ENCODE peak calls at places on chromosome X, in seven cellular contexts. C, Y, K, Q, G, N and O are unnamed samples.

GRCh38 chrX:7191681-7192110 is 43.7 kb upstream of the PUDP start:
- DNase-seq in C (peak; percentile 21), Y (peak; percentile 4), K (no peak), Q (no peak), G (peak; percentile 5), N (no peak), O (no peak)

GRCh38 chrX:28591542-28591941 is 4.3 kb downstream of the IL1RAPL1 start:
- DNase-seq in C (peak; percentile 41), Y (no peak), K (no peak), Q (no peak), G (no peak), N (no peak), O (no peak)

GRCh38 chrX:107562482-107562881 is 65.8 kb upstream of the PRPS1 start:
- DNase-seq in C (peak; percentile 41), Y (no peak), K (peak; percentile 69), Q (peak; percentile 87), G (peak; percentile 88), N (no peak), O (no peak)

GRCh38 chrX:29229802-29230201 is 642.6 kb downstream of the IL1RAPL1 start:
- DNase-seq in C (peak; percentile 78), Y (no peak), K (no peak), Q (peak; percentile 33), G (peak; percentile 59), N (no peak), O (no peak)

GRCh38 chrX:31333181-31333831 is 261.5 kb upstream of the FTHL17 start:
- DNase-seq in C (peak; percentile 11), Y (no peak), K (no peak), Q (peak; percentile 48), G (peak; percentile 84), N (no peak), O (peak; percentile 15)

GRCh38 chrX:45515262-45516215 is 314.9 kb upstream of the DIPK2B start:
- DNase-seq in C (peak; percentile 97), Y (peak; percentile 95), K (peak; percentile 80), Q (peak; percentile 91), G (peak; percentile 92), N (peak; percentile 78), O (peak; percentile 77)

GRCh38 chrX:154010330-154011087 is 9.2 kb downstream of the IRAK1 start:
- DNase-seq in C (no peak), Y (peak; percentile 21), K (no peak), Q (no peak), G (no peak), N (peak; percentile 49), O (no peak)

GRCh38 chrX:25442501-25442900 is 426.7 kb upstream of the ARX start:
- DNase-seq in C (peak; percentile 4), Y (no peak), K (no peak), Q (no peak), G (no peak), N (no peak), O (no peak)

GRCh38 chrX:135345328-135345645 is 36.0 kb downstream of the ETDC start:
- DNase-seq in C (peak; percentile 34), Y (no peak), K (no peak), Q (peak; percentile 67), G (peak; percentile 49), N (no peak), O (no peak)

GRCh38 chrX:3550160-3550765 is 163.2 kb downstream of the PRKX start:
- DNase-seq in C (peak; percentile 16), Y (peak; percentile 81), K (no peak), Q (peak; percentile 21), G (no peak), N (no peak), O (no peak)

GRCh38 chrX:74232859-74233258 is 71.1 kb upstream of the ZCCHC13 start:
- DNase-seq in C (peak; percentile 76), Y (peak; percentile 43), K (no peak), Q (peak; percentile 39), G (peak; percentile 23), N (peak; percentile 10), O (no peak)

GRCh38 chrX:47208108-47208507 is 10.4 kb upstream of the CDK16 start:
- DNase-seq in C (no peak), Y (no peak), K (no peak), Q (no peak), G (no peak), N (no peak), O (no peak)

GRCh38 chrX:135295238-135295943 is 13.9 kb upstream of the ETDC start:
- DNase-seq in C (no peak), Y (no peak), K (peak; percentile 3), Q (peak; percentile 22), G (peak; percentile 39), N (no peak), O (no peak)

GRCh38 chrX:16491461-16491860 is 158.5 kb upstream of the S100G start:
- DNase-seq in C (no peak), Y (no peak), K (no peak), Q (no peak), G (no peak), N (no peak), O (no peak)

GRCh38 chrX:138745215-138745614 is 33.7 kb upstream of the FGF13 start:
- DNase-seq in C (peak; percentile 74), Y (peak; percentile 40), K (no peak), Q (peak; percentile 71), G (peak; percentile 60), N (peak; percentile 34), O (peak; percentile 3)

GRCh38 chrX:150268839-150269238 is 94.3 kb upstream of the MAMLD1 start:
- DNase-seq in C (no peak), Y (no peak), K (no peak), Q (no peak), G (no peak), N (no peak), O (no peak)

DNA sequence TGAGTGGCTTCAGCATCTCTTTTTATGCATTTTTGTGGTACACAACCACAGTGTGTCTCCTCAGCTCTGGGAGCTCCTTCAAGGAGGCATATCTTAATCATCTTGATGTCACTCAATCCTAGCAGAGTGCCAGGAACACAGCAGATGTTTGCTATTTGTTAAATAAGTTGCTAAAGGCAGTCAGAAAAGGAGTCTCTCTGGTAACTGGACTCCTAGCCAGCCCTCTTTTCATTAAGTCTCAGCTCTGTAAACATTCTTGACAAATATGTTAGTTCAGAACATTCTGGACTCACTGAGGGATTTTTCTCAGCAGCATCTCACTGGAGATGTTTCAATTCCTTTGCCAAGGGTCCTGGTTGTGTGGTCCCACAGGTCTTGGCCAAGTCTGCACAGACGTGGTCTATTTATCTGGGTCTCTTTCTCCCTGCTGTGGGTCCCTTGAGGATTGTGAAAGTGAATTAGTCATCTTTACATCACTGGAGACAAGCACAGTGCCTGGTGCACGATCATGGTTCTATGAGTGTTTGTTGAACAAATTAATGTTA is 20.3 kb upstream of the FAM9C start:
- DNase-seq in C (no peak), Y (peak; percentile 79), K (no peak), Q (peak; percentile 78), G (peak; percentile 46), N (no peak), O (no peak)
- H3K4me3 ChIP-seq in C (no peak overlapping the region), Y (no peak overlapping the region), K (no peak overlapping the region), Q (no peak overlapping the region), G (no peak overlapping the region), N (no peak overlapping the region), O (no peak overlapping the region)

GRCh38 chrX:120768254-120768653 is 107.4 kb downstream of the CT47B1 start:
- DNase-seq in C (peak; percentile 4), Y (no peak), K (no peak), Q (no peak), G (no peak), N (no peak), O (no peak)

GRCh38 chrX:120773801-120774200 is 101.9 kb downstream of the CT47B1 start:
- DNase-seq in C (no peak), Y (no peak), K (no peak), Q (no peak), G (no peak), N (no peak), O (no peak)

GRCh38 chrX:120768681-120769080 is 107.0 kb downstream of the CT47B1 start:
- DNase-seq in C (peak; percentile 80), Y (no peak), K (no peak), Q (peak; percentile 49), G (peak; percentile 35), N (no peak), O (no peak)

GRCh38 chrX:120774611-120775010 is 101.1 kb downstream of the CT47B1 start:
- DNase-seq in C (no peak), Y (no peak), K (no peak), Q (peak; percentile 27), G (no peak), N (no peak), O (no peak)

GRCh38 chrX:120769576-120770341 is 105.9 kb downstream of the CT47B1 start:
- DNase-seq in C (peak; percentile 82), Y (peak; percentile 74), K (no peak), Q (peak; percentile 70), G (peak; percentile 19), N (peak; percentile 16), O (no peak)
- TF ChIP-seq CTCF in C (peak; percentile 70), Y (peak; percentile 56), K (no peak), Q (peak; percentile 30), G (peak; percentile 31), N (no peak), O (peak; percentile 25)

GRCh38 chrX:39907964-39908616 is 189.7 kb downstream of the BCOR start:
- DNase-seq in C (peak; percentile 94), Y (peak; percentile 91), K (peak; percentile 84), Q (peak; percentile 89), G (peak; percentile 95), N (peak; percentile 60), O (peak; percentile 76)

GRCh38 chrX:39905475-39905889 is 192.3 kb downstream of the BCOR start:
- DNase-seq in C (peak; percentile 8), Y (no peak), K (no peak), Q (peak; percentile 11), G (peak; percentile 19), N (no peak), O (no peak)

GRCh38 chrX:39904816-39905474 is 192.8 kb downstream of the BCOR start:
- DNase-seq in C (no peak), Y (no peak), K (no peak), Q (no peak), G (no peak), N (no peak), O (no peak)

GRCh38 chrX:39903937-39904336 is 193.8 kb downstream of the BCOR start:
- DNase-seq in C (peak; percentile 89), Y (peak; percentile 38), K (no peak), Q (peak; percentile 53), G (peak; percentile 44), N (no peak), O (no peak)

DNA sequence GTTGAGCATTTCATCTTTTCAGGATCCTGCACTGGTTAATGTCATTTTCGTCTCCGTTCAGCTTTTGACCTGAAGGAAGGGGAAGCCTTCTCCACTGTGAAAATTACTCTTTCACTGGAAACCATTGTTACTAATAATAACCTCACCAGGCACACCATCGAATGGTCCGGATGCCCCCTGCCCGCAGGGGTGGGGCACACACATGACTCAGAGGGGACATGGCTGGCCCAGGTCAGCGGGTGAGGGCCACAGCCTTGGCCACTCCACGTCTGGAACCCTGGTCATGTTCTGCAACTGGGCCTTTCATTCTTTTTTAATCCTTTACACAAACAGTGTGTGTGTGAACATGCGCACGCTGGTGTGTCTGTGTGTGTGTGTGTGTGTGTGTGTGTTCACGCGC is 191.8 kb downstream of the BCOR start:
- DNase-seq in C (no peak), Y (no peak), K (no peak), Q (no peak), G (no peak), N (no peak), O (no peak)
- H3K4me3 ChIP-seq in C (peak overlapping the region; percentile 9), Y (no peak overlapping the region), K (no peak overlapping the region), Q (no peak overlapping the region), G (no peak overlapping the region), N (no peak overlapping the region), O (no peak overlapping the region)

GRCh38 chrX:131818297-131818936 is 204.7 kb upstream of the STK26 start:
- DNase-seq in C (peak; percentile 21), Y (no peak), K (no peak), Q (no peak), G (no peak), N (no peak), O (no peak)

GRCh38 chrX:131816551-131817136 is 206.5 kb upstream of the STK26 start:
- DNase-seq in C (peak; percentile 83), Y (peak; percentile 58), K (no peak), Q (peak; percentile 91), G (peak; percentile 74), N (no peak), O (no peak)

GRCh38 chrX:131812847-131813825 is 210.0 kb upstream of the STK26 start:
- DNase-seq in C (peak; percentile 21), Y (peak; percentile 74), K (no peak), Q (peak; percentile 93), G (peak; percentile 79), N (no peak), O (no peak)
- TF ChIP-seq CTCF in C (peak; percentile 10), Y (peak; percentile 18), K (no peak), Q (peak; percentile 49), G (peak; percentile 64), N (no peak), O (no peak)